ENCODE peak calls at places on chromosomes 11 and 22, in eight cellular contexts. C is ovary, T is foreskin keratinocyte, M is sigmoid colon, G is mammary epithelial cell, F is heart right ventricle, J is cardiac fibroblast, H is mucosa of descending colon. N is an unnamed sample.

GRCh38 chr11:62544521-62545436 is 1.8 kb downstream of the AHNAK start:
- DNase-seq in C (no peak), T (no peak), M (peak), G (no peak), F (peak), J (no peak), H (peak), N (no peak)

GRCh38 chr11:121672630-121673487 is 220.1 kb upstream of the SORL1-AS1 start:
- DNase-seq in C (no peak), T (no peak), M (peak), G (no peak), F (peak), J (peak), H (no peak), N (no peak)

GRCh38 chr11:130206141-130206540 is 46.6 kb downstream of the ST14 start:
- DNase-seq in C (no peak), T (no peak), M (peak), G (no peak), F (no peak), J (no peak), H (peak), N (no peak)

GRCh38 chr11:20597137-20597923 is 2.1 kb upstream of the SLC6A5 start:
- DNase-seq in C (no peak), T (no peak), M (no peak), G (no peak), F (no peak), J (no peak), H (no peak), N (no peak)

GRCh38 chr11:3087373-3087772 is 30.1 kb upstream of the CARS1 start:
- DNase-seq in C (no peak), T (no peak), M (no peak), G (no peak), F (no peak), J (no peak), H (no peak), N (no peak)

GRCh38 chr22:17773606-17774205 is 563 bp downstream of the BID start:
- DNase-seq in C (no peak), T (no peak), M (peak), G (peak), F (peak), J (no peak), H (peak), N (no peak)

GRCh38 chr11:19380375-19380774 is 139.6 kb upstream of the E2F8 start:
- DNase-seq in C (no peak), T (peak), M (no peak), G (peak), F (no peak), J (peak), H (no peak), N (peak)

GRCh38 chr22:50527921-50528681 is 1.7 kb downstream of the TYMP start:
- DNase-seq in C (no peak), T (no peak), M (no peak), G (no peak), F (no peak), J (no peak), H (peak), N (no peak)

GRCh38 chr11:119721129-119722120 is 7.6 kb downstream of the NECTIN1 start:
- DNase-seq in C (no peak), T (no peak), M (no peak), G (peak), F (peak), J (peak), H (peak), N (no peak)

GRCh38 chr22:36998620-36999351 is 20.5 kb downstream of the TST start:
- DNase-seq in C (no peak), T (no peak), M (no peak), G (peak), F (no peak), J (no peak), H (no peak), N (no peak)

GRCh38 chr11:69074786-69075185 is 26.1 kb downstream of the TPCN2 start:
- DNase-seq in C (peak), T (no peak), M (no peak), G (peak), F (no peak), J (no peak), H (no peak), N (no peak)

GRCh38 chr11:122788781-122789535 is 49.3 kb upstream of the CRTAM start:
- DNase-seq in C (no peak), T (no peak), M (no peak), G (no peak), F (no peak), J (no peak), H (no peak), N (no peak)
- TF ChIP-seq CTCF in C (no peak), T (peak), M (no peak), G (peak), F (no peak), J (peak), H (no peak), N (no peak)

GRCh38 chr11:59810189-59810910 is at the start of gene MRPL16:
- DNase-seq in C (peak), T (peak), M (peak), G (peak), F (peak), J (peak), H (peak), N (peak)
- TF ChIP-seq CTCF in C (peak), T (peak), M (peak), G (peak), F (no peak), J (peak), H (no peak), N (no peak)

GRCh38 chr11:125404811-125405481 is 91.1 kb downstream of the FEZ1 start:
- DNase-seq in C (peak), T (no peak), M (peak), G (peak), F (peak), J (peak), H (peak), N (no peak)
- TF ChIP-seq CTCF in C (peak), T (peak), M (peak), G (peak), F (peak), J (peak), H (peak), N (peak)

DNA sequence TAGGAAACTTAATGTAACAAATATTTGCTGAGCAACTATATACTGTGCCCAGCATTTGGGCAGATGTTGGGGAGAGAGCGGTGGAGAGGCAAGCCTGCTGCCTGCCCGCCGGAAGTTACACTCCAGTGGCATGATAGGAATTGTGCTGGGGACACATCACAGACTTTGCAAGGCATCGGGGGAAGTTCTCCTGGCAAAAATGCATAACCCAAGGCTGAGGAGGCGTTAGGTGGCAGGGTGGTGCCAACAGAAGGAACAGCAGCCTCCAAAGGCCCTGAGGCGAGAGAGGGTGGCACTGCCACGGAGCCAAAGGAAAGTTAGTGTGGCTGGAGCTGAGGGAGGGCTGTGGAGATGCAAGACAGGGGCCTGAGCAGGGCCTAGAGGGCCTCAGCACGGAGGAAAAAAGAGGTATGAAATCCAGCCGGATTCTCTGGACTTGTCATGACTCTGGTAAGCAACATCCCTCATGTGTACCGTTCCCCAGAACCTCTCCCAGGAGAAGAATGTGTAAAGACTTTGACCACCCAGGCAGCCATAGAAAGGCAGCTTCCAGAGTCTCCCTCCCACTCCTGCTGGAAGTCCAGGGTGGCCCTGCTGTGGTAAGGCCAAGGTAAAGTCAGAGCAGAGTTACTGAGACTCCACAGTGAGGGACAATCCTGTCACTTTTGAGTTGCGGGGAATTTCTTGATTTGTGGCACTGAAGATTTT is 76.1 kb upstream of the RAB1B start:
- DNase-seq in C (no peak), T (no peak), M (no peak), G (no peak), F (no peak), J (peak), H (no peak), N (no peak)
- TF ChIP-seq CTCF in C (no peak), T (no peak), M (no peak), G (no peak), F (no peak), J (no peak), H (no peak), N (no peak)

DNA sequence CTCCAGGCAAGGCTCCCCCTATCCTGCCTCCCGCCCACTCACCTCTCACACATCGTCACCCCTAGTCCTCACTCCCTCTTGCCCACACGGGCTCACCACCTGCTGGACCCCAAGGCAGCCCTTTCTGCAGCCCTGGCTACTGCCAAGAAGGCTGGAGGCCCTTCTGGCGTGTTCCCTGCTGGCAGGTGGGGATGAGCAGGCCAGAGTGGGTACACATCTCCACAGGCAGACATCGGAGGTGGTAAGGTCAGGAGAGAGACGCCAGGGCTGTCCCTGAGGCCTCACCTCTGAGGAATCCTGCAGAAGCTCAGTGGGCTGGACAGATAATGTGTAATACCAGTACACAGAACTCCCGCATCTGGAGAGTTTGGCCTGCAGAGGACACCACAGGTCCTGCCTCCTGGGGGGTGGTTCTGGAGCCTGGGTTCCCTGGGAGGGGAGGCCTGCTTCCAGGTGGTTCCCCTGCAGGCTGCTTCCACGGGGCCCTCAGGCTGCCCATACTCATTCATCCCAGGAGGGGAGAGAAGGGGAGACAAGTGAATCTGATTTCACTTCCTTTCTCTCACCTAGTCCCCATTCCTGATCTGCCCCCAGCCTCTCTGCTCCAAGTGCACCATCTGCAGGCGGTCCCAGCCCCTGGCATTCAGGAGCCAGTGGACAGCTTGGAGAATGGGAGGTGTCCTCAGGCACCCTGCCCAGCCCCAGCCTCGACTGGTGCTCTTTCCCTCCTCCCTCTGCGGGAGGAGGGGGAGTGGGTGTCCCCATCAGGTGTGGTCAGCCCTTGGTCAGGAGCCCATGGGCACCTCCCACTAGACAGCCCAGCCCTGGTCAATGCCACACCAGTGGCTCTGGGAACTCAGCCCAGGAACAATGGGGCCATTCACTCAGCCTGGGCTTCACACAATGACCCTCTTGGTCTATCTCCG is 6.1 kb upstream of the CHST1 start:
- DNase-seq in C (no peak), T (no peak), M (peak), G (no peak), F (no peak), J (no peak), H (no peak), N (no peak)
- TF ChIP-seq CTCF in C (no peak), T (no peak), M (no peak), G (no peak), F (no peak), J (no peak), H (no peak), N (no peak)